ENCODE peak calls at places on chromosomes 6 and 20, in four cellular contexts. T, U, G and W are unnamed samples.

GRCh38 chr6:81606965-81607381 is 145.5 kb downstream of the TENT5A start:
- DNase-seq in T (no peak), G (no peak), U (no peak), W (no peak)

GRCh38 chr20:38692436-38693411 is 31.6 kb upstream of the SLC32A1 start:
- DNase-seq in U (no peak), G (no peak), T (peak; percentile 24), W (no peak)

GRCh38 chr20:18853946-18854646 is 40.5 kb downstream of the SCP2D1 start:
- DNase-seq in U (no peak), T (no peak), G (no peak), W (no peak)

GRCh38 chr6:7243188-7243942 is 69.6 kb downstream of the SSR1 start:
- DNase-seq in T (peak; percentile 25), U (peak; percentile 13), G (no peak), W (peak; percentile 63)

GRCh38 chr20:32158351-32158750 is 48.8 kb downstream of the TM9SF4 start:
- DNase-seq in G (no peak), T (no peak), U (no peak), W (no peak)

GRCh38 chr20:50267866-50268219 is 77.2 kb downstream of the CEBPB start:
- DNase-seq in T (no peak), G (no peak), U (no peak), W (no peak)

GRCh38 chr6:113015249-113015648 is 668.1 kb downstream of the RFPL4B start:
- DNase-seq in U (no peak), T (no peak), G (no peak), W (no peak)

GRCh38 chr6:33958208-33958862 is 154.5 kb upstream of the MLN start:
- DNase-seq in G (no peak), T (no peak), U (peak; percentile 49), W (peak; percentile 26)

GRCh38 chr20:45893831-45894230 is 2.7 kb downstream of the CTSA start:
- DNase-seq in T (no peak), U (no peak), G (no peak), W (no peak)